ENCODE peak calls at places on chromosome 18, in six cellular contexts. T is K562, N is GM12878, X is H1, I is GM12892, B is HepG2. R is an unnamed sample.

GRCh38 chr18:13158428-13158827 is 60.1 kb upstream of the LDLRAD4 start:
- DNase-seq in T (no peak), N (no peak), X (no peak), I (no peak), B (no peak), R (no peak)

GRCh38 chr18:50711401-50711800 is 108.4 kb downstream of the MRO start:
- DNase-seq in T (no peak), N (no peak), X (no peak), I (no peak), B (no peak), R (no peak)

GRCh38 chr18:36075862-36076587 is 8.7 kb upstream of the RPRD1A start:
- DNase-seq in T (no peak), N (peak), X (no peak), I (no peak), B (peak), R (no peak)

GRCh38 chr18:12625242-12625641 is 32.7 kb downstream of the SPIRE1 start:
- DNase-seq in T (no peak), N (no peak), X (no peak), I (no peak), B (no peak), R (no peak)

GRCh38 chr18:69895081-69896047 is 52.3 kb downstream of the CD226 start:
- DNase-seq in T (no peak), N (no peak), X (no peak), I (no peak), B (no peak), R (no peak)

GRCh38 chr18:52465391-52465790 is 125.4 kb downstream of the DCC start:
- DNase-seq in T (no peak), N (no peak), X (no peak), I (no peak), B (no peak), R (no peak)

GRCh38 chr18:34358923-34359322 is 134.2 kb upstream of the NOL4 start:
- DNase-seq in T (no peak), N (peak), X (no peak), I (no peak), B (no peak), R (no peak)

GRCh38 chr18:54717673-54718435 is 110.4 kb upstream of the RAB27B start:
- DNase-seq in T (peak), N (peak), X (peak), I (peak), B (no peak), R (peak)

GRCh38 chr18:4987452-4988405 is 209.3 kb downstream of the AKAIN1 start:
- DNase-seq in T (no peak), N (no peak), X (no peak), I (no peak), B (no peak), R (no peak)

GRCh38 chr18:44602380-44602779 is 78.3 kb upstream of the SETBP1 start:
- DNase-seq in T (no peak), N (no peak), X (no peak), I (no peak), B (no peak), R (no peak)

GRCh38 chr18:46481048-46481846 is 175.8 kb downstream of the LOXHD1 start:
- DNase-seq in T (peak), N (no peak), X (peak), I (no peak), B (peak), R (peak)

GRCh38 chr18:13541621-13542519 is 184.5 kb downstream of the FAM210A start:
- DNase-seq in T (no peak), N (no peak), X (no peak), I (no peak), B (peak), R (no peak)

GRCh38 chr18:53426656-53427055 is 797.8 kb downstream of the MBD2 start:
- DNase-seq in T (no peak), N (no peak), X (no peak), I (no peak), B (no peak), R (no peak)

GRCh38 chr18:45733535-45733934 is 9.6 kb downstream of the SLC14A1 start:
- DNase-seq in T (no peak), N (no peak), X (peak), I (no peak), B (no peak), R (no peak)

GRCh38 chr18:12726774-12727550 is 24.1 kb downstream of the PSMG2 start:
- DNase-seq in T (peak), N (no peak), X (peak), I (no peak), B (peak), R (no peak)

GRCh38 chr18:27017901-27018500 is 152.5 kb upstream of the AQP4 start:
- DNase-seq in T (no peak), N (no peak), X (no peak), I (no peak), B (peak), R (no peak)

GRCh38 chr18:6876646-6877045 is 147.1 kb downstream of the ARHGAP28 start:
- DNase-seq in T (no peak), N (no peak), X (no peak), I (no peak), B (no peak), R (no peak)

DNA sequence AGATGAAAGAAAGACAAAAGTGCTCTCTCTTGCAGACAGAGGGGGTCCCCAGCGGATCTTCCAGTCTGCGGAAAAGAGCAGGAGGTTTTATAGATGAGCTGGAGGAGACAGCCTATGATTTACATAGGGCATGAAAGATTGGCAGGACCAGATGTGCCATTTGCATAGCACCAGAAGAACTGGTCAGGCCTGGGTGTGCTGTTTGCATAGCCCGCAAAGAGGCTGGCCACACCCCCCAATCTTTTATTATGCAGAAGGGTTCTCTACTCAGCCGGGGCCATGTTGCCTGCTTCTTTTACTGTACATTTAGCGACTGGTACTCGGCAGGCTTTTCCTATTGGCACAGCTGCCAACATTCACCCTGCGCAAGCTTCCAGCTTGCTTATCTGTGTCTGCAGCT is 317.6 kb downstream of the GALR1 start:
- DNase-seq in T (no peak), N (no peak), X (no peak), I (no peak), B (no peak), R (no peak)
- TF ChIP-seq TAF1 in T (no peak), N (no peak), X (no peak), I (no peak), B (no peak), R (no peak)

DNA sequence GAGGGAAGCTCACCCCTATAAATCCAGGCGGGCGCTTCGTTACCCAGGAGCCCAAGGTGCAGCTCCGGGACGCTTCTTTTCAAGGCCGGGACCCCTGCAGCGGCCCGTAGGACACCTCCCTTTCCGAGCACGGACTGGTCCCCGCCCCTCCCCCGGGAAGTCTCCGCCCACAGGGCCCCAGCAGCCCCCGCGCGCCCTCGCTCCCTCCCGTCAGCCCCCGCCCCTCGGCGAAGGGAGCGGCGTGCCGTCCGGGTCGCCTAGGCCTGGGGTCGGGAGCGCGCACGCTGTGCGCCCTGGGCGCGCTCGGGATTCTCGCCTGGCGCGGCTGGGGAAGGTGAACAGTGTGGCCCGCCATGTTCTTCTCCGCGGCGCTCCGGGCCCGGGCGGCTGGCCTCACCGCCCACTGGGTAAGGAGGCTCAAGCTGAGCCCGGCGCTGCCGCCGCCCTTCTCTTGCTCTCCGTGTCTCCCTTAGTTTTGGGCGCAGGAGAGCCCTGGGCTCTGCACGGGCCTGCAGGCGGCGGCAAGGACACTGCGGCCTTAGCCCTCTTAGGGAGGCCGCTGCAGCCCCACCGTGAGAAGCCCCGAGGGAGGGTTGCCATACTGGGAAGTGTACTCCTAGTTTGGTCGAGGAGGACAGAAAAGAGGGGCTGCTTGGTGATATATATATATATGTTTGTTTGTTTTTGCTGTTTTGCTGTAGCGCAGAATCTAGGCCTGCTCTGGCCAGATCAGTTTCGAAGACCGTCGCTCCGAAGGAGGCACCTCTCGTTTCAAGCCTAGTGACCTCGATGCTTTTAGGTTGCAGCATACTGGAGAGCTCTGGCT is at the start of gene NDUFV2:
- DNase-seq in T (peak), N (peak), X (peak), I (peak), B (peak), R (peak)
- TF ChIP-seq POLR2A in T (peak), N (peak), X (no peak), I (peak), B (peak), R (peak)

GRCh38 chr18:79971986-79972385 is 7.5 kb downstream of the HSBP1L1 start:
- DNase-seq in T (no peak), N (no peak), X (no peak), I (no peak), B (no peak), R (no peak)
- TF ChIP-seq POLR2AphosphoS5 in T (no peak), N (no peak), X (no peak), I (no peak), B (no peak), R (no peak)

GRCh38 chr18:22346968-22347611 is 70.6 kb downstream of the CTAGE1 start:
- DNase-seq in T (peak), N (no peak), X (peak), I (no peak), B (peak), R (no peak)

GRCh38 chr18:22349966-22350365 is 67.7 kb downstream of the CTAGE1 start:
- DNase-seq in T (no peak), N (no peak), X (no peak), I (no peak), B (no peak), R (no peak)

GRCh38 chr18:22349317-22349898 is 68.3 kb downstream of the CTAGE1 start:
- DNase-seq in T (no peak), N (no peak), X (no peak), I (no peak), B (no peak), R (no peak)

GRCh38 chr18:22347624-22348511 is 69.8 kb downstream of the CTAGE1 start:
- DNase-seq in T (no peak), N (no peak), X (peak), I (no peak), B (no peak), R (no peak)

GRCh38 chr18:22348521-22349316 is 69.0 kb downstream of the CTAGE1 start:
- DNase-seq in T (no peak), N (no peak), X (peak), I (no peak), B (no peak), R (no peak)
- TF ChIP-seq TAF1 in T (no peak), N (no peak), X (no peak), I (no peak), B (no peak), R (no peak)

GRCh38 chr18:23503038-23503966 is at the start of gene RMC1:
- DNase-seq in T (peak), N (peak), X (peak), I (peak), B (peak), R (peak)
- TF ChIP-seq POLR2A in T (peak), N (peak), X (no peak), I (peak), B (peak), R (peak)

DNA sequence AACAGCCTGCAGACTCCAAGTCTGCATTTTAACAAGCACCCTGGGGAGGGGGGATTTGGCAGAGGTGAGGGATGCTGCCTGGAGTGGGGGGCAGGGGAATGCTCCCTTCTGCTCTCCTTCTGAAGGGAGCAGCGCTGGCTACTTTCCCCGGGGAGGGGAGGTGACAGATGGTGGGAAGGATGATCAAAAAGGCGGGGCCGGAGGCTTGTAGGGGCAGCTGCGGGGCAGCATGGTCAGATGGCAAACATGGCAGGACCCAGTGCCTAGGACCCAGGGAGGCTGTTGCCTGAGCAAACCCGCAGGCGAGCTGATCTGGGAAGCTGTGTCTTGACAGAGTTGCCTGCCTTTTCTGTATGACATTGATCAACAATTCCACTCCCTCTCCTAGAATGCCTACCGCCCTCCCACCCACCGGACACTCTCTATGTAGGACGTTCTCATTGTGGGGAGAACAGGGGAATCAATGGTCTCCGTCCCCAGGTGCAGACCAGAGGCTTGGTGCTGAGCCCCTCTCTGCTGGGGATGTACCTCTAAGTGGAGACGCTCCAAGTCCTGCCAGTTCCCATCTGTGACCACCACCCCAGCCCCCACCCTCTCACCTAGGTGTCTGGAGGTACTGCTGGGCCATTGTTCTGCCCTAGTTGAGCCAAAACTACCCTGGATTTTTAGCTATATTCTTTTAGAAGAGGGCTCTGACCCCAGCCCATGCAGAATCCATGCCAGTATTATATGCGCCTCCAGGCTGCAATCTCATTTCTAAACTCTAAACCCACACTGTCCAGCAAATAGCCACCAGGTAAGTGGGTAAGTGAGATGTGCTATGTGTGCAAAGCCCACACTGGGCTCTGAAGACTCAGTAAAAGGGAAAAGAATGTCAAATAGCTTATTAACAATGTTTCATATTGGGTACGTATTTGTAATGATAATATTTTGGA is 89.7 kb upstream of the SEC11C start:
- DNase-seq in T (no peak), N (no peak), X (peak), I (no peak), B (no peak), R (no peak)
- TF ChIP-seq POLR2AphosphoS5 in T (no peak), N (no peak), X (no peak), I (no peak), B (no peak), R (no peak)